ENCODE peak calls at places on chromosome 1, in four cellular contexts. Y is K562, J is HCT116, R is HepG2. X is an unnamed sample.

GRCh38 chr1:58895082-58895481 is 111.2 kb upstream of the JUN start:
- DNase-seq in Y (no peak), J (no peak), R (no peak), X (no peak)

GRCh38 chr1:68269637-68270430 is 37.5 kb upstream of the WLS start:
- DNase-seq in Y (no peak), J (peak), R (no peak), X (peak)

GRCh38 chr1:171641076-171641864 is 11.2 kb downstream of the MYOC start:
- DNase-seq in Y (no peak), J (no peak), R (no peak), X (no peak)

GRCh38 chr1:160078392-160079195 is 2.7 kb upstream of the KCNJ9 start:
- DNase-seq in Y (peak), J (peak), R (peak), X (no peak)

GRCh38 chr1:173038875-173039554 is 11.7 kb downstream of the TNFSF18 start:
- DNase-seq in Y (no peak), J (no peak), R (no peak), X (no peak)

GRCh38 chr1:46411601-46412341 is 17.7 kb downstream of the FAAH start:
- DNase-seq in Y (peak), J (no peak), R (no peak), X (no peak)

GRCh38 chr1:34681481-34682451 is 73.1 kb upstream of the GJB5 start:
- DNase-seq in Y (peak), J (peak), R (peak), X (peak)

GRCh38 chr1:47487826-47488450 is 50.1 kb downstream of the FOXD2 start:
- DNase-seq in Y (no peak), J (no peak), R (no peak), X (no peak)

GRCh38 chr1:210223174-210223904 is 9.3 kb upstream of the SERTAD4 start:
- DNase-seq in Y (no peak), J (no peak), R (no peak), X (no peak)

GRCh38 chr1:205360166-205360565 is 3.4 kb upstream of the KLHDC8A start:
- DNase-seq in Y (no peak), J (no peak), R (no peak), X (no peak)

GRCh38 chr1:117312453-117313138 is 54.7 kb upstream of the MAN1A2 start:
- DNase-seq in Y (peak), J (peak), R (peak), X (peak)

GRCh38 chr1:20479840-20480239 is 6.2 kb downstream of the CAMK2N1 start:
- DNase-seq in Y (no peak), J (no peak), R (no peak), X (no peak)

GRCh38 chr1:41902669-41903068 is 16.1 kb downstream of the HIVEP3 start:
- DNase-seq in Y (no peak), J (no peak), R (no peak), X (no peak)

GRCh38 chr1:98662354-98662665 is 789 bp downstream of the SNX7 start:
- DNase-seq in Y (no peak), J (no peak), R (no peak), X (no peak)

GRCh38 chr1:110237406-110238152 is 27.5 kb downstream of the KCNC4 start:
- DNase-seq in Y (no peak), J (no peak), R (no peak), X (no peak)

GRCh38 chr1:46508760-46509159 is 19.1 kb downstream of the DMBX1 start:
- DNase-seq in Y (peak), J (no peak), R (no peak), X (no peak)

GRCh38 chr1:23492132-23492720 is 8.2 kb upstream of the ASAP3 start:
- DNase-seq in Y (no peak), J (no peak), R (no peak), X (no peak)

GRCh38 chr1:154420172-154420571 is 15.0 kb downstream of the IL6R start:
- DNase-seq in Y (no peak), J (no peak), R (peak), X (peak)

GRCh38 chr1:78676347-78676982 is 26.8 kb downstream of the IFI44 start:
- DNase-seq in Y (peak), J (peak), R (peak), X (peak)

GRCh38 chr1:1240348-1240732 is 6.2 kb downstream of the C1QTNF12 start:
- DNase-seq in Y (no peak), J (no peak), R (no peak), X (no peak)

GRCh38 chr1:24216254-24216653 is 29.2 kb upstream of the IFNLR1 start:
- DNase-seq in Y (no peak), J (no peak), R (no peak), X (no peak)

GRCh38 chr1:76336951-76337371 is 262.4 kb downstream of the ST6GALNAC3 start:
- DNase-seq in Y (no peak), J (no peak), R (no peak), X (no peak)

GRCh38 chr1:117919376-117919775 is 10.0 kb downstream of the GDAP2 start:
- DNase-seq in Y (no peak), J (no peak), R (no peak), X (no peak)

GRCh38 chr1:15750924-15751323 is 7.7 kb upstream of the FBLIM1 start:
- DNase-seq in Y (no peak), J (no peak), R (no peak), X (no peak)

GRCh38 chr1:40981702-40982448 is 2.4 kb downstream of the CTPS1 start:
- DNase-seq in Y (no peak), J (no peak), R (no peak), X (no peak)

GRCh38 chr1:24003331-24003972 is 23.3 kb upstream of the SRSF10 start:
- DNase-seq in Y (no peak), J (no peak), R (peak), X (no peak)

GRCh38 chr1:154689063-154689462 is 81.1 kb upstream of the ADAR start:
- DNase-seq in Y (no peak), J (no peak), R (no peak), X (no peak)

DNA sequence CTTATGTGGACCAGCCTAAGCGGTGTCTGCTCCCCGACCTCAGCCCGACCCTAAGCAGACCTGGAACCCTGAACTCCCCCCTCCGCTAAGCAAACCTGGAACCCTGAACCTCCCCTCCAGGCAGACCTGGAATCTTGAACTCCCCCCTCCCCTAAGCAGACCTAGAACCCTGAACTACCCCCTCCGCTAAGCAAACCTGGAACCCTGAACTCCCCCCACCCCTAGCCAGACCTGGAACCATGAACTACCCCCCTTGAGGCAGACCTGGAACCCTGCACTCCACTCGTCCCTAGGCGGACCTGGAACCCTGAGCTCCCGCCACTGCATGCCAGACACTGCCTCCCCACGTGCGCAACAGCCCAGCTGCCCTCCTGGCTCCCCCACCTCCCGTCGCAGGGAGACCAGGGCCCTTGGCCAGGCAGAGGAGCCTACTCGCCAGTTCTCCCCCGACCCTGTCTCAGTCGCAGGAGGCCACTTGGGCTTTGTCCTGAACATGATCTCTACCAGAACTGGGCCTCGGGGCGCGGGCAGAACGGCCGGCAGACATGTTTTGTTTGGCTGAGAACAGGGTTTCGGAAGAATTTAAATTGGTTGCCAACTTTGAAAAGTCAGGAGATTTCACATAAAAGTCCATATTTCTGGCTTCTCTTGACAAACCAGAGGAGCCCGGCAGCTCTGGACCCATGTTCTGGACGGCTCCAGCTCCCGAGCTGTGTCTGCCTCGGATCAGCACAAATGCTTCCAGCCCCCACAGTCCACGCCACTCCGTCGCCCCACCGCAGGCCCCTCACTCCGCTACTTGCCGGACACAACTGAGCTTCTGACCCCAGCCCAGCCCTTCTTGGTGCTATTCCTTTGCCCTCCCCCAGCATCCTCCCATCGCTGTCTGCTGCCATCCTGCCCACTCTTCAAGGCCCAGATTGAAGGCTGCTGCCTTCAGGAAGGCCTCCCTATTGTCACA is 9.3 kb upstream of the PLEKHG5 start:
- DNase-seq in Y (no peak), J (no peak), R (no peak), X (no peak)
- TF ChIP-seq TCF7L2 in Y (no peak), J (no peak), R (no peak), X (no peak)

GRCh38 chr1:70044832-70045231 is 160.5 kb downstream of the LRRC40 start:
- DNase-seq in Y (no peak), J (no peak), R (no peak), X (no peak)
- TF ChIP-seq TCF7L2 in Y (no peak), J (no peak), R (no peak), X (no peak)

GRCh38 chr1:85089203-85089602 is 40.9 kb upstream of the MCOLN3 start:
- DNase-seq in Y (no peak), J (no peak), R (no peak), X (no peak)
- TF ChIP-seq TCF7L2 in Y (no peak), J (no peak), R (no peak), X (no peak)

DNA sequence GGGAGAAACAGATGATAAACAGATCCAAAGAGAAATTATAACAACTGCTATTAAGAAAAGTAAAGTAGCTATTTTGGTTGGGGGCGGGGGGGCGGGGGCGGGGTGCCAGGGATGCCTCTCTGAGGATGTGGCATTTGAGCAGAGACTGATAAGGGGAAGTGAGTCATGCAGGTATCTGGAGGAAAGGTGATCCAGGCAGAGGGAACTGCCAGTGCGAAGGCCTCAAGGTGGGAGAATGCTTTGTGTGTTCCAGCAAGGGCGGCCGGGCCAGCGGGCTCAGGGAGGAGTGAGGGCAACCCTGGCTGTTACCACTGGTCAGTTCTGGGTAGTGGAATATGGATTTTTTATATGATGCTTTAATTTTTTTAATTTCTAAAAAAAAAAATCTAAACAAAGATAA is 7.0 kb upstream of the TNFRSF1B start:
- DNase-seq in Y (no peak), J (peak), R (no peak), X (no peak)
- TF ChIP-seq TCF7L2 in Y (no peak), J (no peak), R (no peak), X (no peak)

GRCh38 chr1:244444854-244445253 is 6.9 kb downstream of the ADSS2 start:
- DNase-seq in Y (no peak), J (no peak), R (no peak), X (no peak)
- TF ChIP-seq TCF7L2 in Y (no peak), J (no peak), R (no peak), X (no peak)

GRCh38 chr1:55378582-55378981 is 163.4 kb upstream of the USP24 start:
- DNase-seq in Y (peak), J (peak), R (peak), X (peak)
- TF ChIP-seq TCF7L2 in Y (no peak), J (peak), R (no peak), X (no peak)

DNA sequence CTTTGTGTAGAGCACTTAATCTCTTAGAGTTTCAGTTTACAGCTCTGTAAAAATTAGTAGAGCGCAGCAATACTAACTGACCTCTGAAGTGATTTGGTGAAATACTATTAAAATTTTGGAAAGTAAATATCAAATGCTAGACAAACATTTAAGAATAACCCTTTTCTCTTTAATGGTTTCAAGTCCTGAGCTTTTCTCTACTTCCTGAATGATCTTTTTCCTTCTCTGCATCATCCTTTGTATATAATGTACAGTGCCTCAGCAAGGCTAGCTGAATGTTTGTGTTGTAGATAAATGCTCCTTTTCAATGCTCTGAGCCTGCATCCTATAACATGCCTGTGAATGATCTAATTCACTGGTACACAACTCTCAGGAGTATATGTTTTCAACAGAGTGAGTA is 272.9 kb downstream of the ADGRL2 start:
- DNase-seq in Y (no peak), J (no peak), R (no peak), X (no peak)
- TF ChIP-seq TCF7L2 in Y (no peak), J (no peak), R (no peak), X (no peak)